ENCODE peak calls at places on chromosomes 4 and X, in four cellular contexts. W is heart left ventricle, J is NT2/D1, R is HEK293T. P is an unnamed sample.

GRCh38 chrX:51098046-51098445 is 187.5 kb downstream of the BMP15 start:
- DNase-seq in W (no peak), J (no peak), R (no peak), P (no peak)

GRCh38 chr4:174713821-174714220 is 115.2 kb downstream of the GLRA3 start:
- DNase-seq in W (no peak), J (no peak), R (no peak), P (no peak)

GRCh38 chr4:77052352-77052751 is 23.4 kb downstream of the CCNI start:
- DNase-seq in W (no peak), J (no peak), R (peak; percentile 46), P (peak; percentile 29)

GRCh38 chr4:186904104-186904503 is 180.4 kb upstream of the FAT1 start:
- DNase-seq in W (no peak), J (no peak), R (no peak), P (no peak)

GRCh38 chrX:48753708-48754107 is 7.8 kb upstream of the GLOD5 start:
- DNase-seq in W (no peak), J (no peak), R (no peak), P (no peak)

GRCh38 chrX:13763489-13763888 is 28.9 kb downstream of the OFD1 start:
- DNase-seq in W (peak; percentile 52), J (no peak), R (no peak), P (no peak)

GRCh38 chr4:178306565-178306964 is 864.3 kb upstream of the AGA start:
- DNase-seq in W (no peak), J (no peak), R (no peak), P (no peak)

GRCh38 chrX:100070334-100070849 is 339.7 kb downstream of the PCDH19 start:
- DNase-seq in W (no peak), J (peak; percentile 25), R (no peak), P (no peak)

GRCh38 chrX:153972368-153973126 is at the start of gene TMEM187:
- DNase-seq in W (peak; percentile 91), J (peak; percentile 63), R (peak; percentile 92), P (peak; percentile 81)

GRCh38 chr4:107825072-107825789 is 499 bp downstream of the SGMS2 start:
- DNase-seq in W (peak; percentile 77), J (no peak), R (peak; percentile 60), P (peak; percentile 87)

GRCh38 chrX:24487576-24487975 is 22.5 kb downstream of the PDK3 start:
- DNase-seq in W (no peak), J (no peak), R (no peak), P (no peak)

GRCh38 chrX:24175276-24175675 is 25.7 kb downstream of the ZFX start:
- DNase-seq in W (no peak), J (no peak), R (no peak), P (no peak)

GRCh38 chrX:104795804-104796203 is 229.8 kb downstream of the IL1RAPL2 start:
- DNase-seq in W (no peak), J (peak; percentile 54), R (no peak), P (no peak)

GRCh38 chrX:17828156-17828555 is 32.9 kb downstream of the RAI2 start:
- DNase-seq in W (no peak), J (no peak), R (no peak), P (no peak)

P was measured in thyroid gland.